ENCODE peak calls at places on chromosomes 5 and 9, in nine cellular contexts. One of them, this sample, is unnamed.

GRCh38 chr5:110757118-110757729 is 18.4 kb downstream of the SLC25A46 start:
- DNase-seq in uterus: no peak
- DNase-seq in A549: no peak
- DNase-seq in GM12878: no peak
- DNase-seq in adrenal gland: peak; percentile 14
- DNase-seq in stomach: no peak
- DNase-seq in body of pancreas: no peak
- DNase-seq in H1: no peak
- DNase-seq in ovary: no peak
- DNase-seq in this sample: no peak

GRCh38 chr9:135253305-135254004 is 166.0 kb downstream of the OLFM1 start:
- DNase-seq in adrenal gland: no peak
- DNase-seq in body of pancreas: no peak
- DNase-seq in stomach: no peak
- DNase-seq in ovary: no peak
- DNase-seq in GM12878: no peak
- DNase-seq in uterus: no peak
- DNase-seq in A549: no peak
- DNase-seq in H1: peak; percentile 69
- DNase-seq in this sample: no peak

GRCh38 chr9:135379540-135380267 is 99.9 kb upstream of the PPP1R26 start:
- DNase-seq in uterus: no peak
- DNase-seq in stomach: no peak
- DNase-seq in adrenal gland: no peak
- DNase-seq in ovary: no peak
- DNase-seq in body of pancreas: no peak
- DNase-seq in GM12878: no peak
- DNase-seq in A549: no peak
- DNase-seq in H1: no peak
- DNase-seq in this sample: no peak

GRCh38 chr5:57442080-57442839 is 40.4 kb downstream of the ACTBL2 start:
- DNase-seq in stomach: no peak
- DNase-seq in A549: no peak
- DNase-seq in GM12878: no peak
- DNase-seq in body of pancreas: no peak
- DNase-seq in uterus: no peak
- DNase-seq in H1: no peak
- DNase-seq in ovary: no peak
- DNase-seq in adrenal gland: no peak
- DNase-seq in this sample: no peak

GRCh38 chr5:60223342-60223741 is 329.8 kb upstream of the PDE4D start:
- DNase-seq in adrenal gland: no peak
- DNase-seq in A549: no peak
- DNase-seq in GM12878: no peak
- DNase-seq in uterus: no peak
- DNase-seq in body of pancreas: no peak
- DNase-seq in ovary: no peak
- DNase-seq in stomach: no peak
- DNase-seq in H1: no peak
- DNase-seq in this sample: no peak

GRCh38 chr9:136318111-136318768 is 9.1 kb upstream of the GPSM1 start:
- DNase-seq in H1: no peak
- DNase-seq in ovary: no peak
- DNase-seq in adrenal gland: no peak
- DNase-seq in uterus: no peak
- DNase-seq in body of pancreas: no peak
- DNase-seq in stomach: no peak
- DNase-seq in GM12878: no peak
- DNase-seq in A549: no peak
- DNase-seq in this sample: no peak

GRCh38 chr5:17148481-17148880 is 69.0 kb upstream of the BASP1 start:
- DNase-seq in uterus: no peak
- DNase-seq in ovary: no peak
- DNase-seq in body of pancreas: no peak
- DNase-seq in GM12878: no peak
- DNase-seq in adrenal gland: no peak
- DNase-seq in H1: no peak
- DNase-seq in stomach: no peak
- DNase-seq in A549: no peak
- DNase-seq in this sample: no peak

GRCh38 chr9:25964239-25964638 is 286.0 kb upstream of the TUSC1 start:
- DNase-seq in ovary: no peak
- DNase-seq in stomach: no peak
- DNase-seq in body of pancreas: peak; percentile 35
- DNase-seq in H1: peak; percentile 51
- DNase-seq in adrenal gland: peak; percentile 49
- DNase-seq in A549: peak; percentile 8
- DNase-seq in GM12878: no peak
- DNase-seq in uterus: no peak
- DNase-seq in this sample: no peak

GRCh38 chr5:64489857-64490256 is 16.0 kb upstream of the RGS7BP start:
- DNase-seq in body of pancreas: no peak
- DNase-seq in GM12878: no peak
- DNase-seq in ovary: no peak
- DNase-seq in H1: no peak
- DNase-seq in adrenal gland: no peak
- DNase-seq in A549: no peak
- DNase-seq in uterus: no peak
- DNase-seq in stomach: no peak
- DNase-seq in this sample: no peak

GRCh38 chr5:64487283-64487682 is 18.5 kb upstream of the RGS7BP start:
- DNase-seq in adrenal gland: no peak
- DNase-seq in GM12878: no peak
- DNase-seq in body of pancreas: no peak
- DNase-seq in ovary: no peak
- DNase-seq in A549: no peak
- DNase-seq in uterus: no peak
- DNase-seq in stomach: no peak
- DNase-seq in H1: no peak
- DNase-seq in this sample: no peak

DNA sequence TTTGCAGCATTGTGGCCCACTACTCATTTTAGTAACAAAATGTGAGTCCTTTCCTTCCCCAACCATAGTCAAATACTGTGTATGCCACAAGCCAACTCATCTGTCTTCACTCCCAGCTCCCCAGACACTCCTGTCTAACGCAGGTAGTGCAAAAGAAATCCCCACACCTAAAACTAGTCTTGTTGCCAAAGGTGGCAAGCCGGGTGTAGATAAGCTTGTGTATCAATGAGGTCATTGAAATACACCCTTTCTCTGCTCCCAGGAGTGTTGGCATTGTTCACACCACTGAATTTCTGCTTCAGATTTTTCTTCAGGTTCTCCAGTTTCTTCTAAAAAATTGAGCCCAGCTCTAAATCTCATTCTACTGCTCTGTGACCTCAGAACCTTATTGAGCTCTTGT is 19.7 kb upstream of the RGS7BP start:
- DNase-seq in uterus: no peak
- DNase-seq in GM12878: no peak
- DNase-seq in adrenal gland: no peak
- DNase-seq in ovary: no peak
- DNase-seq in A549: no peak
- DNase-seq in H1: no peak
- DNase-seq in body of pancreas: no peak
- DNase-seq in stomach: no peak
- DNase-seq in this sample: no peak
- TF ChIP-seq POLR2A in uterus: no peak
- TF ChIP-seq POLR2A in GM12878: no peak
- TF ChIP-seq POLR2A in adrenal gland: no peak
- TF ChIP-seq POLR2A in ovary: no peak
- TF ChIP-seq POLR2A in A549: no peak
- TF ChIP-seq POLR2A in H1: no peak
- TF ChIP-seq POLR2A in body of pancreas: no peak
- TF ChIP-seq POLR2A in stomach: no peak
- TF ChIP-seq POLR2A in this sample: no peak

GRCh38 chr9:126520453-126520852 is 93.3 kb upstream of the LMX1B start:
- DNase-seq in uterus: no peak
- DNase-seq in GM12878: no peak
- DNase-seq in body of pancreas: no peak
- DNase-seq in ovary: no peak
- DNase-seq in adrenal gland: no peak
- DNase-seq in stomach: no peak
- DNase-seq in A549: no peak
- DNase-seq in H1: no peak
- DNase-seq in this sample: no peak

GRCh38 chr9:126519660-126520425 is 93.9 kb upstream of the LMX1B start:
- DNase-seq in uterus: no peak
- DNase-seq in GM12878: no peak
- DNase-seq in A549: no peak
- DNase-seq in stomach: no peak
- DNase-seq in adrenal gland: no peak
- DNase-seq in ovary: no peak
- DNase-seq in body of pancreas: no peak
- DNase-seq in H1: peak; percentile 54
- DNase-seq in this sample: no peak

GRCh38 chr9:126517751-126518261 is 95.9 kb upstream of the LMX1B start:
- DNase-seq in GM12878: no peak
- DNase-seq in body of pancreas: no peak
- DNase-seq in H1: no peak
- DNase-seq in stomach: no peak
- DNase-seq in adrenal gland: no peak
- DNase-seq in uterus: no peak
- DNase-seq in A549: no peak
- DNase-seq in ovary: no peak
- DNase-seq in this sample: no peak

GRCh38 chr9:126516936-126517750 is 96.6 kb upstream of the LMX1B start:
- DNase-seq in A549: peak; percentile 61
- DNase-seq in body of pancreas: no peak
- DNase-seq in stomach: no peak
- DNase-seq in uterus: no peak
- DNase-seq in ovary: no peak
- DNase-seq in adrenal gland: no peak
- DNase-seq in H1: peak; percentile 64
- DNase-seq in GM12878: no peak
- DNase-seq in this sample: peak; percentile 63

DNA sequence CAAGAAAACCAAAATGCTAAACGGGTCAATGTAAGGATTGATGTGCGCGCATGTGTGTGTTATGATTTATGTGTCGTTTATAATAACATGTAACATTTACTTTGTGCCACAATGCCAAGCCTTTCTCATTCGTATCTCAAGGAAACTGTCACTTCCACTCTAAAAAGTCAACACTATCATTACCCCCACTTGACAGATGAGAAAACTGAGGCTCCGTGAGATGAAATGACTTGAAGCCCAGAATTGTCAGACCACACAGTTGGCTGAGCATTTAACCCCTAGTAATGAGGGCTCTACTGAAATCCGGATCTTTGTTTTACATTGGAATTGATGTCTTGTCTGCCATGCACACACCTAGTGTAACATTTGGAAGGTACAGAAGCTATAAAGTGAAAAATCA is 95.0 kb upstream of the LMX1B start:
- DNase-seq in H1: no peak
- DNase-seq in uterus: no peak
- DNase-seq in ovary: no peak
- DNase-seq in body of pancreas: no peak
- DNase-seq in adrenal gland: no peak
- DNase-seq in stomach: no peak
- DNase-seq in GM12878: no peak
- DNase-seq in A549: no peak
- DNase-seq in this sample: no peak
- H3K4me1 ChIP-seq in H1: peaks cover 4% of the 10 kb centered on the region
- H3K4me1 ChIP-seq in uterus: no peaks in the 10 kb centered on the region
- H3K4me1 ChIP-seq in ovary: no peaks in the 10 kb centered on the region
- H3K4me1 ChIP-seq in body of pancreas: peaks cover 27% of the 10 kb centered on the region
- H3K4me1 ChIP-seq in adrenal gland: peaks cover 29% of the 10 kb centered on the region
- H3K4me1 ChIP-seq in stomach: peaks cover 15% of the 10 kb centered on the region
- H3K4me1 ChIP-seq in GM12878: peaks cover 7% of the 10 kb centered on the region
- H3K4me1 ChIP-seq in A549: peaks cover 12% of the 10 kb centered on the region
- H3K4me1 ChIP-seq in this sample: no peaks in the 10 kb centered on the region

GRCh38 chr5:95081500-95082355 is 203.2 kb downstream of the MCTP1 start:
- DNase-seq in A549: peak; percentile 55
- DNase-seq in H1: no peak
- DNase-seq in uterus: peak; percentile 24
- DNase-seq in GM12878: peak; percentile 89
- DNase-seq in stomach: peak; percentile 59
- DNase-seq in adrenal gland: no peak
- DNase-seq in body of pancreas: no peak
- DNase-seq in ovary: no peak
- DNase-seq in this sample: no peak
- TF ChIP-seq POLR2A in A549: peak; percentile 32
- TF ChIP-seq POLR2A in H1: no peak
- TF ChIP-seq POLR2A in uterus: peak; percentile 69
- TF ChIP-seq POLR2A in GM12878: peak; percentile 85
- TF ChIP-seq POLR2A in stomach: no peak
- TF ChIP-seq POLR2A in adrenal gland: peak; percentile 52
- TF ChIP-seq POLR2A in body of pancreas: peak; percentile 59
- TF ChIP-seq POLR2A in ovary: no peak
- TF ChIP-seq POLR2A in this sample: peak; percentile 29

GRCh38 chr9:130265431-130266235 is at the start of gene HMCN2:
- DNase-seq in GM12878: no peak
- DNase-seq in body of pancreas: no peak
- DNase-seq in stomach: no peak
- DNase-seq in adrenal gland: no peak
- DNase-seq in H1: peak; percentile 76
- DNase-seq in ovary: no peak
- DNase-seq in uterus: no peak
- DNase-seq in A549: no peak
- DNase-seq in this sample: peak; percentile 45

GRCh38 chr9:130267930-130268329 is 2.4 kb downstream of the HMCN2 start:
- DNase-seq in A549: no peak
- DNase-seq in H1: no peak
- DNase-seq in adrenal gland: no peak
- DNase-seq in ovary: no peak
- DNase-seq in GM12878: no peak
- DNase-seq in stomach: no peak
- DNase-seq in uterus: no peak
- DNase-seq in body of pancreas: no peak
- DNase-seq in this sample: peak; percentile 40

GRCh38 chr9:130268521-130269131 is 3.1 kb downstream of the HMCN2 start:
- DNase-seq in stomach: no peak
- DNase-seq in body of pancreas: no peak
- DNase-seq in ovary: no peak
- DNase-seq in adrenal gland: no peak
- DNase-seq in GM12878: no peak
- DNase-seq in A549: no peak
- DNase-seq in H1: no peak
- DNase-seq in uterus: no peak
- DNase-seq in this sample: no peak

GRCh38 chr9:130264414-130265350 is 878 bp upstream of the HMCN2 start:
- DNase-seq in A549: no peak
- DNase-seq in ovary: no peak
- DNase-seq in uterus: no peak
- DNase-seq in adrenal gland: no peak
- DNase-seq in H1: no peak
- DNase-seq in body of pancreas: no peak
- DNase-seq in stomach: no peak
- DNase-seq in GM12878: no peak
- DNase-seq in this sample: no peak

DNA sequence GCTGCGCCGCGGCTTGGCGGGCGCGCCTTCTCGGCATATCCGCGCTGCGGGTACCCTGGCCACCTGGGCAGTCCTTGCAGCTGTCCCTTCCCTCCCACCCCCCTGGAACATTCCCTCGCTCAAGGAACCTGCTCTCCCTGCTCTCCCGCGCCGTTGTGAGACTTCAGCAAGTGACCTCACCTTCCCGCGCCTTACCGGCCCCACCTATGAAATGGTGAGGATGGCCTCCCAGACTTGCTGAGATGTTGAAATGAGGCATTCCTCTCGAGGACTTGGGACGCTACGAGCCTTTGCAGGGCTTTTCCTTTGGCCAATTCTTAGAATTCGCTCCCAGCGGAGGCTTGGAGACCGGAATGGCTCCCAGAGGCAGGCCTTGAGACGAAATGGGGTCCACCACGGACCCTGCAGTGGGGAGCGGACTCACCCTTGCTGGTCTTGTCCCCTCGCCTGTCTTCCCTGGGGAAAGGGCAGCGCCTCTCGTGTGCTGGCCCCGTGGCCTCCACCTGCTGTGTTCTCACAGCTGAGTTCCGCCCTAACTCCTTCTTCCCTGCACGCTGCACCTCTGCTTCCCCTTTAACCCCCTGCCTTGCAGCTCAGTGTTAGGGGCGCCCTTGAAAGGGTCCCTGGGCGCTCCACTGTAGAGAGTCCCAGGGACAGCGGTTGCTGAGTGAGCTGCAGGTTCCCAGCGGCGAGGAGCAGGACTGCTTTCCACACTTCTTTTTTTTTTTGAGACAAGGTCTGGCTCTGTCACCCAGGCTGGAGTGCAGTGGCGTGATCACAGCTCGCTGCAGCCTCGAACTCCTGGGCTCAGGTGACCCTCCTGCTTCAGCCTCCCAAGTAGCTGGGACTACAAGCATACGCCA is 907 bp downstream of the HMCN2 start:
- DNase-seq in adrenal gland: no peak
- DNase-seq in stomach: no peak
- DNase-seq in ovary: no peak
- DNase-seq in body of pancreas: no peak
- DNase-seq in A549: no peak
- DNase-seq in GM12878: no peak
- DNase-seq in uterus: no peak
- DNase-seq in H1: peak; percentile 78
- DNase-seq in this sample: peak; percentile 46
- H3K4me1 ChIP-seq in adrenal gland: peaks cover 13% of the 10 kb centered on the region
- H3K4me1 ChIP-seq in stomach: peaks cover 10% of the 10 kb centered on the region
- H3K4me1 ChIP-seq in ovary: no peaks in the 10 kb centered on the region
- H3K4me1 ChIP-seq in body of pancreas: peaks cover 14% of the 10 kb centered on the region
- H3K4me1 ChIP-seq in A549: peaks cover 11% of the 10 kb centered on the region
- H3K4me1 ChIP-seq in GM12878: no peaks in the 10 kb centered on the region
- H3K4me1 ChIP-seq in uterus: no peaks in the 10 kb centered on the region
- H3K4me1 ChIP-seq in H1: peaks cover 15% of the 10 kb centered on the region
- H3K4me1 ChIP-seq in this sample: peaks cover 22% of the 10 kb centered on the region

This sample was measured in Peyer's patch.